ENCODE peak calls at places on chromosomes 2 and 18, in nine cellular contexts. M is lower leg skin, P is gastrocnemius medialis, H is IMR-90, N is GM12891, D is stomach, F is ovary, S is GM12878, C is HepG2. Q is an unnamed sample.

GRCh38 chr2:71843391-71843850 is 304.2 kb downstream of the CYP26B1 start:
- DNase-seq in M (no peak), P (no peak), H (peak), N (no peak), D (no peak), F (no peak), S (no peak), C (no peak), Q (no peak)

GRCh38 chr2:75447168-75447567 is 113.6 kb downstream of the EVA1A start:
- DNase-seq in M (no peak), P (no peak), H (no peak), N (no peak), D (no peak), F (no peak), S (no peak), C (no peak), Q (no peak)

GRCh38 chr2:80303006-80303741 is 1.4 kb downstream of the LRRTM1 start:
- DNase-seq in M (no peak), P (no peak), H (no peak), N (no peak), D (no peak), F (no peak), S (no peak), C (no peak), Q (no peak)

GRCh38 chr2:25506226-25506625 is 164.5 kb upstream of the DNMT3A start:
- DNase-seq in M (no peak), P (no peak), H (no peak), N (no peak), D (no peak), F (no peak), S (no peak), C (no peak), Q (no peak)

GRCh38 chr2:100254646-100255210 is 67.6 kb downstream of the LONRF2 start:
- DNase-seq in M (no peak), P (no peak), H (no peak), N (no peak), D (no peak), F (no peak), S (no peak), C (no peak), Q (no peak)

GRCh38 chr2:233819884-233820765 is 34.2 kb downstream of the HJURP start:
- DNase-seq in M (no peak), P (no peak), H (no peak), N (no peak), D (peak), F (no peak), S (no peak), C (no peak), Q (no peak)

GRCh38 chr2:71747573-71747972 is 294.2 kb downstream of the DYSF start:
- DNase-seq in M (no peak), P (no peak), H (no peak), N (no peak), D (no peak), F (no peak), S (no peak), C (no peak), Q (no peak)

GRCh38 chr18:49435170-49435569 is 25.3 kb downstream of the DYM start:
- DNase-seq in M (no peak), P (no peak), H (no peak), N (no peak), D (no peak), F (no peak), S (no peak), C (no peak), Q (no peak)

GRCh38 chr2:224781400-224781799 is 65.2 kb upstream of the CCDC195 start:
- DNase-seq in M (no peak), P (no peak), H (peak), N (no peak), D (no peak), F (no peak), S (no peak), C (no peak), Q (no peak)

GRCh38 chr18:74281011-74281638 is 10.6 kb downstream of the CYB5A start:
- DNase-seq in M (no peak), P (no peak), H (no peak), N (no peak), D (no peak), F (no peak), S (no peak), C (no peak), Q (no peak)

GRCh38 chr2:178804791-178805190 is 2.4 kb downstream of the TTN start:
- DNase-seq in M (no peak), P (peak), H (peak), N (no peak), D (no peak), F (no peak), S (no peak), C (peak), Q (peak)

GRCh38 chr2:72770879-72771461 is 54.9 kb downstream of the EXOC6B start:
- DNase-seq in M (peak), P (no peak), H (peak), N (peak), D (peak), F (no peak), S (peak), C (peak), Q (peak)

GRCh38 chr18:76256897-76257500 is 238.0 kb downstream of the ZNF516 start:
- DNase-seq in M (no peak), P (no peak), H (peak), N (no peak), D (no peak), F (peak), S (no peak), C (peak), Q (peak)

GRCh38 chr2:215454519-215454918 is 18.7 kb upstream of the FN1 start:
- DNase-seq in M (no peak), P (no peak), H (no peak), N (no peak), D (no peak), F (no peak), S (no peak), C (peak), Q (peak)

GRCh38 chr18:79921984-79922965 is 29.2 kb downstream of the SLC66A2 start:
- DNase-seq in M (peak), P (peak), H (no peak), N (no peak), D (peak), F (peak), S (no peak), C (no peak), Q (no peak)

GRCh38 chr2:160700006-160700405 is 206.4 kb upstream of the RBMS1 start:
- DNase-seq in M (no peak), P (no peak), H (no peak), N (no peak), D (no peak), F (no peak), S (no peak), C (no peak), Q (no peak)
- TF ChIP-seq POLR2A in M (no peak), P (no peak), H (no peak), N (no peak), D (no peak), F (no peak), S (no peak), C (no peak), Q (no peak)

DNA sequence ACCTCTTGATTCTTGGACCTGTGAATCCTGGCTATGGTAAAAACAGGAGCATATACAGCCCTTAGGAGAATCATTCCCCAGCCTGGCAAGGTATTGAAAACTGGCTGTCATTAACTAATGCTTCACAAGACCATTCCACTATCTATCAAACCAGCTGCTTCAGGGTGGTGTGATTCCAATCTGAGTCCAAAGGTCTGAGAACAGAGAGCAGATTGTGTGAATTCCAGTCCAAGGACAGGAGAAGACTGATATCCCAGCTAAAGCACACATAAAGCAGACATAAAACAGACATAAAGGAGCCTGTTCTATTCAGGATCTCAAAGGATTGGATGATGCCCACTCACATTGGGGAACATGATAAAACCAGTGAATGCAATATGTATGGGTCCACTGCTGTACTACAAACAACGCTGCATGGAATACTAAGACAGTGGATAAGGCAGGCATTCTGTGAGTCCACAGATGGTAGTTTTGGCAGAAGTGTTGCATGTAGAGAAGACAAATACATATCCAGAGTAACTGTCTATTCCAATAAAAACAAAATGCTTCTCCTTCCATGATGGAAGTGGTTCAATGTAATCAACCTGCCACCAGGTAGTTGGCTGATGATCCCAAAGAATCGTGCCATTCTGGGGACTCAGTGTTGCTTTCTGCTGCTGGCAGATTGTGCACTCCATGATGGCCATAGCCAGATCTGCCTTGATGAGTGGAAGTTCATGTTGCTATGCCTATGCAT is 363.9 kb downstream of the KCNJ3 start:
- DNase-seq in M (no peak), P (no peak), H (no peak), N (no peak), D (no peak), F (no peak), S (no peak), C (peak), Q (no peak)
- TF ChIP-seq POLR2A in M (no peak), P (no peak), H (no peak), N (no peak), D (no peak), F (no peak), S (no peak), C (no peak), Q (no peak)

DNA sequence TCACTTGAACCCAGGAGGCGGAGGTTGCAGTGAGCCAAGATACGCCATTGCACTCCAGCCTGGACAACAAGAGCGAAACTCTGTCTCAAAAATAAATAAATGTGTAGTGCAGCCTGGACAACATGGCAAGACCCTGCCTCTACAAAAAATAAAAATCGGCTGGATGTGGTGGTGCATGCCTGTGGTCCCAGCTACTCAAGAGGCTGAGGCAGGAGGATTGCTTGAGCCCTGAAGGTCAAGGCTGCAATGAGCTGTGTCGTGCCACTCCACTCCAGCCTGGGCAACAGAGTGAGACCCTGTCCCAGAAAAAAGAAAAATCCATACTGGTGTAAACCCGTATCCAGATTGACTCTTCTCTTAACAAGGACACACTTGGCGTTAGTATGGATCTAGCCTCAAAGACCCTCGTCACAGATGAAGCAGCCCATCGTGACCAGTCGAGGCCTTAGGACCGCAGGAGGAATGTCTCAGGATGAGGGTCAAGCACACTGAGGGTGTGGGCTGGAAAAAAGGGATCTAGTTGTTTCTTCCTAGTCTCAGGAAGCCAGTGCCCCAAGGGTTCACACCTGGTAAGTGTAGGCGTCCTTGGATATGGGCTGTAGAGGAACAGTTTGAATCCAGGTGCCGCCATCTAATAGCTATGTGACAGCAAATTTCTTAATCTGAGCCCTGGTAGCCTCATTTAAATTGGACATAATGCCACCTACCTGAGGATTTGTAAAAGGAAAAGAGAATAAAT is 4.0 kb upstream of the GPBAR1 start:
- DNase-seq in M (no peak), P (no peak), H (no peak), N (no peak), D (no peak), F (no peak), S (no peak), C (no peak), Q (no peak)
- TF ChIP-seq POLR2A in M (no peak), P (no peak), H (no peak), N (no peak), D (no peak), F (no peak), S (no peak), C (no peak), Q (no peak)

GRCh38 chr18:21398121-21398520 is 156.1 kb downstream of the GREB1L start:
- DNase-seq in M (no peak), P (no peak), H (no peak), N (no peak), D (no peak), F (no peak), S (no peak), C (no peak), Q (no peak)
- TF ChIP-seq POLR2A in M (no peak), P (no peak), H (no peak), N (no peak), D (no peak), F (no peak), S (no peak), C (no peak), Q (no peak)

GRCh38 chr2:69012310-69013122 is 463 bp upstream of the ANTXR1 start:
- DNase-seq in M (peak), P (peak), H (peak), N (peak), D (peak), F (peak), S (no peak), C (peak), Q (peak)

GRCh38 chr2:69010437-69011194 is 2.4 kb upstream of the ANTXR1 start:
- DNase-seq in M (no peak), P (no peak), H (no peak), N (no peak), D (no peak), F (no peak), S (no peak), C (no peak), Q (no peak)

GRCh38 chr2:69013837-69014796 is 1.1 kb downstream of the ANTXR1 start:
- DNase-seq in M (no peak), P (no peak), H (peak), N (no peak), D (no peak), F (peak), S (no peak), C (no peak), Q (no peak)

GRCh38 chr2:69011611-69012157 is 1.3 kb upstream of the ANTXR1 start:
- DNase-seq in M (no peak), P (no peak), H (no peak), N (no peak), D (no peak), F (no peak), S (no peak), C (peak), Q (no peak)

DNA sequence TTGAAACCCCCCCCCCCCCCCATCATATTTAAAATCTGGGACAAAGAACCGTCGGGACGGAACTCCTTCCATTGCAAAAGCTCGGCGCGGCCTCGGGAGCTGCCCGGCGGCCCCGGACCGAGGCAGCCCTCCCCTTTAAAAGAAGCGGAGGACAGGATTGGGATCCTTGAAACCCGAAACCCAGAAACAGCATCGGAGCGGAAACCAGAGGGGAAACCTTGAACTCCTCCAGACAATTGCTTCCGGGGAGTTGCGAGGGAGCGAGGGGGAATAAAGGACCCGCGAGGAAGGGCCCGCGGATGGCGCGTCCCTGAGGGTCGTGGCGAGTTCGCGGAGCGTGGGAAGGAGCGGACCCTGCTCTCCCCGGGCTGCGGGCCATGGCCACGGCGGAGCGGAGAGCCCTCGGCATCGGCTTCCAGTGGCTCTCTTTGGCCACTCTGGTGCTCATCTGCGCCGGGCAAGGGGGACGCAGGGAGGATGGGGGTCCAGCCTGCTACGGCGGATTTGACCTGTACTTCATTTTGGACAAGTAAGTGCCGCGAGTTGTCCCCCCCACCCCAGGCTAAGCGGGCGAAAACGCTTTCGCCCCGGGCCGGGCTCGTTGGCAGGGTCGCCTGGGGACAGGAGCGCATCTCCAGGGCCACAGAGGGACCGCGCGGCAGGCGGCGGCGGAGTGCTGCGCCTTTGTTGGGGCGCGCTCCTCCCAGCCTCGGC is at the start of gene ANTXR1:
- DNase-seq in M (peak), P (peak), H (peak), N (no peak), D (peak), F (peak), S (no peak), C (peak), Q (no peak)
- TF ChIP-seq POLR2A in M (peak), P (no peak), H (peak), N (no peak), D (no peak), F (peak), S (no peak), C (peak), Q (no peak)

GRCh38 chr18:62182220-62182619 is 4.6 kb downstream of the PIGN start:
- DNase-seq in M (no peak), P (no peak), H (no peak), N (no peak), D (no peak), F (no peak), S (no peak), C (no peak), Q (no peak)

GRCh38 chr18:62189208-62189607 is 2.2 kb downstream of the RELCH start:
- DNase-seq in M (no peak), P (no peak), H (no peak), N (no peak), D (no peak), F (no peak), S (no peak), C (no peak), Q (no peak)

GRCh38 chr18:62183578-62184195 is 3.2 kb downstream of the PIGN start:
- DNase-seq in M (no peak), P (no peak), H (peak), N (no peak), D (no peak), F (no peak), S (no peak), C (peak), Q (peak)

GRCh38 chr18:62187543-62188378 is 706 bp downstream of the RELCH start:
- DNase-seq in M (peak), P (no peak), H (peak), N (no peak), D (peak), F (no peak), S (no peak), C (peak), Q (peak)

GRCh38 chr18:62186656-62187542 is at the start of the genes PIGN and RELCH:
- DNase-seq in M (peak), P (peak), H (peak), N (peak), D (peak), F (peak), S (peak), C (peak), Q (peak)
- TF ChIP-seq POLR2A in M (peak), P (peak), H (peak), N (peak), D (no peak), F (peak), S (peak), C (peak), Q (peak)

GRCh38 chr2:62505649-62506420 is at the start of gene TMEM17:
- DNase-seq in M (peak), P (peak), H (peak), N (peak), D (peak), F (peak), S (peak), C (no peak), Q (peak)
- TF ChIP-seq POLR2A in M (no peak), P (peak), H (peak), N (no peak), D (no peak), F (peak), S (peak), C (no peak), Q (peak)

DNA sequence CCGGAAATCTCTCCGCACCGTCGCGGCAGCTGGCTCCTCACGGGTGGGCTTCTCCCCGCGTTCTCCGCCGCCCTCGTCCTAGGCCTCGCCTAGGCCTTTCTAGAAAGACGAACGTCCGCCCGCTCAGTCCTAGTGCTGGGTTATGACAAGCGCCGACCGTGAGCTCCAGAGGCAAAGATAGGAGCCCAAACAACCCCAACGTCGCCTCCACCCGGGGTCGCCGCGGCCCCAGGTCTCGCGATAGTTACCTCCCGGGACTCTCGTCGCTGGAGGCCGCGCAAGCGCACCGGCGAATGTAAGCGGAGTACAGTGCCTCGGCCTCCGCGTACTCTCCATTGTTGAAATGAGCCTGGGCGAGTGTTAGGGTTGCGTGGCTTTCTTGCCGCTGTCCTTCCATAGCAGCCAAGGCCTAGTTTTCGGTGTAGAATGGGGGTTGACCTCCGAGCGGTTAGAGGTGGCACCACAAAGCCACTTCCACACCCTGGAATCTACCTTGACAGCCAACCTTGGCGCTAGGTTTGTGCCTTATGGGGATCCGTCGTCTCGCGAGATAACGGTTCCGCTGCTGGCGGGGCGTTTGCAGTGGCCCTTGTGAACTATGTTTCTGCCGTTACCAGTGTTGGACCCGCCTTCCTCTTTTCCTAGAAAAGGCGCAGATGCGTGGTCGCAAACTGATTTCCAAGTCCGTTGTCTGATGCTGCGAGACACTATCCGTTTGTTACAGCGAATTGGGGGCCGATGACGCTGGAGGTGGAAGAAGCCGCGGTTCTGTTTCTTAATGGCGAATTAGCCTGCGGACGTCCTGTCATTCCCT is at the start of gene TTC32:
- DNase-seq in M (peak), P (peak), H (peak), N (peak), D (peak), F (peak), S (peak), C (peak), Q (peak)
- TF ChIP-seq POLR2A in M (peak), P (peak), H (peak), N (peak), D (no peak), F (peak), S (peak), C (peak), Q (peak)

GRCh38 chr2:43225788-43226557 is 433 bp downstream of the ZFP36L2 start:
- DNase-seq in M (no peak), P (peak), H (peak), N (no peak), D (no peak), F (peak), S (no peak), C (peak), Q (peak)
- TF ChIP-seq POLR2A in M (no peak), P (no peak), H (no peak), N (no peak), D (no peak), F (no peak), S (no peak), C (peak), Q (peak)